ENCODE peak calls at places on chromosomes 13 and 19, in five cellular contexts. P is thoracic aorta, H is AG04450, A is suprapubic skin, O is Caco-2. Z is an unnamed sample.

GRCh38 chr19:13163609-13164364 is 13.6 kb downstream of the IER2 start:
- DNase-seq in A (peak), P (no peak), O (peak), H (peak), Z (peak)

GRCh38 chr13:100434010-100434763 is 154.4 kb downstream of the GGACT start:
- DNase-seq in O (no peak), P (no peak), H (no peak), A (no peak), Z (peak)

GRCh38 chr13:66414196-66414800 is 815.8 kb downstream of the PCDH9 start:
- DNase-seq in H (no peak), O (no peak), A (no peak), P (no peak), Z (peak)

GRCh38 chr13:25988655-25989054 is 63.2 kb downstream of the SHISA2 start:
- DNase-seq in P (no peak), A (no peak), H (no peak), O (peak), Z (peak)

GRCh38 chr19:1269478-1270167 is 491 bp downstream of the CIRBP start:
- DNase-seq in H (no peak), A (peak), P (peak), O (peak), Z (peak)

GRCh38 chr13:86572115-86572514 is 772.9 kb upstream of the SLITRK6 start:
- DNase-seq in O (no peak), P (no peak), H (peak), A (no peak), Z (peak)

GRCh38 chr13:80340643-80341097 is 256 bp downstream of the SPRY2 start:
- DNase-seq in A (peak), P (no peak), O (no peak), H (no peak), Z (peak)

GRCh38 chr19:47540748-47541147 is 25.9 kb upstream of the NAPA start:
- DNase-seq in H (peak), A (no peak), P (no peak), O (peak), Z (peak)

GRCh38 chr19:27844261-27844660 is 1368.7 kb downstream of the UQCRFS1 start:
- DNase-seq in O (no peak), A (no peak), H (no peak), P (no peak), Z (no peak)

GRCh38 chr13:29543230-29544215 is 52.0 kb downstream of the SLC7A1 start:
- DNase-seq in H (no peak), A (no peak), P (no peak), O (peak), Z (peak)

GRCh38 chr19:53957448-53958167 is 5.1 kb upstream of the CACNG8 start:
- DNase-seq in A (no peak), P (no peak), H (no peak), O (no peak), Z (no peak)

GRCh38 chr13:78650725-78651083 is 8.3 kb downstream of the OBI1 start:
- DNase-seq in A (no peak), P (no peak), H (no peak), O (no peak), Z (no peak)

GRCh38 chr13:49457221-49457620 is 13.1 kb downstream of the SETDB2 start:
- DNase-seq in P (no peak), H (no peak), O (no peak), A (no peak), Z (no peak)

GRCh38 chr13:73465629-73465974 is 406.8 kb downstream of the KLF5 start:
- DNase-seq in O (no peak), A (no peak), P (no peak), H (no peak), Z (peak)

GRCh38 chr13:110531671-110532083 is 29.8 kb downstream of the RAB20 start:
- DNase-seq in A (no peak), O (no peak), H (no peak), P (no peak), Z (no peak)

GRCh38 chr13:49020328-49020727 is 44.6 kb downstream of the FNDC3A start:
- DNase-seq in H (no peak), A (no peak), O (no peak), P (no peak), Z (no peak)

GRCh38 chr13:110916671-110917142 is 1.8 kb upstream of the ANKRD10 start:
- DNase-seq in P (no peak), O (no peak), A (no peak), H (no peak), Z (peak)

GRCh38 chr13:80336335-80336734 is 4.6 kb downstream of the SPRY2 start:
- DNase-seq in O (no peak), A (no peak), H (no peak), P (no peak), Z (peak)

GRCh38 chr19:55046975-55047622 is 9.0 kb upstream of the GP6 start:
- DNase-seq in A (no peak), H (no peak), P (no peak), O (no peak), Z (no peak)

GRCh38 chr19:54959840-54960239 is 6.3 kb upstream of the NLRP2 start:
- DNase-seq in O (no peak), P (no peak), H (no peak), A (no peak), Z (no peak)

GRCh38 chr19:4303778-4304508 is 455 bp upstream of the FSD1 start:
- DNase-seq in H (no peak), O (no peak), P (no peak), A (no peak), Z (no peak)

GRCh38 chr13:25683056-25683455 is 311.3 kb downstream of the ATP8A2 start:
- DNase-seq in O (no peak), P (no peak), H (no peak), A (no peak), Z (no peak)

GRCh38 chr13:75876371-75877050 is 240.4 kb downstream of the LMO7 start:
- DNase-seq in O (peak), P (no peak), A (peak), H (peak), Z (peak)

GRCh38 chr13:32267836-32268439 is 47.2 kb downstream of the ZAR1L start:
- DNase-seq in O (peak), A (no peak), H (no peak), P (no peak), Z (no peak)

GRCh38 chr19:2455481-2456300 is 1.1 kb downstream of the LMNB2 start:
- DNase-seq in P (no peak), O (peak), A (no peak), H (no peak), Z (no peak)

GRCh38 chr13:56975647-56976046 is 165.1 kb upstream of the PRR20A start:
- DNase-seq in H (no peak), A (no peak), P (no peak), O (no peak), Z (no peak)

GRCh38 chr13:106446011-106446410 is 89.5 kb downstream of the EFNB2 start:
- DNase-seq in P (no peak), O (no peak), A (no peak), H (no peak), Z (peak)

GRCh38 chr19:35045667-35046300 is 4.3 kb downstream of the HPN start:
- DNase-seq in P (no peak), O (no peak), A (no peak), H (no peak), Z (no peak)

GRCh38 chr19:16957151-16957662 is 68.4 kb downstream of the F2RL3 start:
- DNase-seq in O (no peak), P (no peak), H (no peak), A (no peak), Z (peak)

GRCh38 chr19:27775395-27775794 is 1437.6 kb downstream of the UQCRFS1 start:
- DNase-seq in P (no peak), H (no peak), A (no peak), O (no peak), Z (no peak)

GRCh38 chr13:100722517-100722916 is 47.9 kb upstream of the TMTC4 start:
- DNase-seq in O (no peak), A (no peak), H (no peak), P (no peak), Z (no peak)

GRCh38 chr13:97141564-97142005 is 80.5 kb upstream of the MBNL2 start:
- DNase-seq in O (peak), H (peak), A (peak), P (no peak), Z (peak)

GRCh38 chr19:54248016-54248601 is 5.5 kb upstream of the LILRA6 start:
- DNase-seq in A (peak), P (no peak), H (no peak), O (no peak), Z (no peak)

GRCh38 chr13:112969692-112970338 is 801 bp downstream of the MCF2L start:
- DNase-seq in A (no peak), P (no peak), O (no peak), H (no peak), Z (no peak)

GRCh38 chr13:112967666-112968379 is 1.2 kb upstream of the MCF2L start:
- DNase-seq in H (no peak), O (no peak), P (no peak), A (peak), Z (no peak)

GRCh38 chr13:112970552-112971287 is 1.7 kb downstream of the MCF2L start:
- DNase-seq in A (peak), O (no peak), H (no peak), P (no peak), Z (no peak)

GRCh38 chr13:112968380-112968909 is 569 bp upstream of the MCF2L start:
- DNase-seq in P (no peak), A (peak), H (no peak), O (peak), Z (no peak)

GRCh38 chr13:112968910-112969691 is at the start of gene MCF2L:
- DNase-seq in A (peak), O (peak), P (no peak), H (no peak), Z (peak)
- H3K4me3 ChIP-seq in A (peak), O (peak), P (peak), H (peak), Z (no peak)

DNA sequence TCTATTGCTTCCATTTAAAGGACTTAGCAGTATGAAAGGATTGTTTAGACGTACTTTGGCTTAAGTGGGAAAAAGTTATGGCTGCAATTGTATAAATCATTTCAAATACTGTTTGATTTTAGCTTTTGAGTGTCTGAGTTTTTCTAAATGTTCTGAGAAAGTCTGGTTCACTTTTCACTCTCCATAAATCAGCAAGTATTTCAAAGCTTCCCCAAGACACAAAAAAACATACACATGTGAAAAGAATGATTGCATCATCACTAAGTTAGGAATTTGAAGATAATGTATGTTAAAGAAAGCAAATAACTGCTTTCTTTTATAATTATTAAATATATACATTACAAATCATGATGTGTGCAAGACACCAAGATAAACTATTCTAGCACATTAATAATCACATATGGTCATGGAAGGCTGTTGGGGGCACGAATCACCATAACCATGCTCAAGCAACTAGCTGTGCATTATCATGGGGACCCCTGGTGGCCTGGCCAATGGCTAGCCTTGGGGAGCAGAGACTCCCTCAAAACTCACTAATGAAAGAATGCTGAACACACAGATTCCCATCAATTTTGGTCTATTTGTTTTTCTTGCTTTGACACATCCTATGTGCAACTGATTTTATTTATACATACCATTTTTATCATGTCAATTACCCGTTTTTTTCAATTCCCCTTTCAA is 111.1 kb downstream of the MIPEP start:
- DNase-seq in O (no peak), A (no peak), P (no peak), H (no peak), Z (no peak)
- TF ChIP-seq CTCF in O (peak), A (no peak), P (no peak), H (peak), Z (peak)

GRCh38 chr19:8500158-8500557 is 2.3 kb downstream of the PRAM1 start:
- DNase-seq in P (no peak), O (no peak), H (no peak), A (no peak), Z (no peak)
- H3K4me3 ChIP-seq in P (no peak), O (no peak), H (no peak), A (no peak), Z (no peak)

GRCh38 chr19:18484992-18485391 is 36.9 kb downstream of the ELL start:
- DNase-seq in A (no peak), P (no peak), H (no peak), O (no peak), Z (no peak)
- TF ChIP-seq CTCF in A (no peak), P (no peak), H (no peak), O (no peak), Z (no peak)

DNA sequence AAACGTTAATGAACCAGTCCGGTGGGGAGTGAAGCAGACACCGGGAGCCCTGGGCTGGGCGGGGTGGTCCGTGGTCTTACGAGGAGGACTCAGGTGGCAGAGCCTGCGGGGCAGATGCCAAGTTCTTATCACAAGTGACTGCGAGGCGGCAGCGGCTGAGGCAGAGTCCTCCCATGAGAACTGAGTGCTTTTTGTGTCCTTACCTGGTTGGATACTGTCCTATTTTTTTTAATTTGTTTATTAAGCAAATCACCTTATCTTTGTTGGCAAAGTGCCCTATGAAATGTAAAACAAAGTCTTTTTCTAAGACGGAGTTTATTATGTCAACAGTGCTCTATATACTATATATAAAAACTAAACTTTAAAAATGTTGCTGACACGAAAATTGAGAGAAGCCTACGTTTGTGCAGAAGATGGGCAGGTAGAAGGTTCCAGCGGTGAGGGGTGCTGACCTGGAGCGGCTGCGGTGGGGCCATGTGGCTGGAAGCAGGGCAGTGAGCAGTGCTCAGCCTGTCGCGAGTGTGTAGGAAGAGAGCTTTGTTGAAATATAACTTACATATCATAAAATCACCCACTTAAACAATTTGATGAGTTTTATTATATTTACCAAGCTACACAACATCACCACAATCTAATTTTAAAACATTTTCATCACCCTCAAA is 82.2 kb downstream of the ATP11A start:
- DNase-seq in A (no peak), P (no peak), O (no peak), H (no peak), Z (no peak)
- H3K4me3 ChIP-seq in A (no peak), P (no peak), O (no peak), H (no peak), Z (no peak)

GRCh38 chr19:42343344-42344110 is 18.1 kb downstream of the MEGF8 start:
- DNase-seq in O (no peak), H (no peak), P (no peak), A (no peak), Z (no peak)
- TF ChIP-seq CTCF in O (peak), H (peak), P (no peak), A (no peak), Z (no peak)

GRCh38 chr19:33292595-33293254 is 9.6 kb downstream of the CEBPA start:
- DNase-seq in H (no peak), A (peak), P (no peak), O (no peak), Z (no peak)

GRCh38 chr19:33293255-33294057 is 8.9 kb downstream of the CEBPA start:
- DNase-seq in H (peak), O (peak), A (peak), P (no peak), Z (peak)

GRCh38 chr19:33296473-33297060 is 5.8 kb downstream of the CEBPA start:
- DNase-seq in A (peak), O (no peak), H (no peak), P (no peak), Z (no peak)

GRCh38 chr19:33295621-33296472 is 6.5 kb downstream of the CEBPA start:
- DNase-seq in A (peak), O (no peak), P (no peak), H (no peak), Z (no peak)

DNA sequence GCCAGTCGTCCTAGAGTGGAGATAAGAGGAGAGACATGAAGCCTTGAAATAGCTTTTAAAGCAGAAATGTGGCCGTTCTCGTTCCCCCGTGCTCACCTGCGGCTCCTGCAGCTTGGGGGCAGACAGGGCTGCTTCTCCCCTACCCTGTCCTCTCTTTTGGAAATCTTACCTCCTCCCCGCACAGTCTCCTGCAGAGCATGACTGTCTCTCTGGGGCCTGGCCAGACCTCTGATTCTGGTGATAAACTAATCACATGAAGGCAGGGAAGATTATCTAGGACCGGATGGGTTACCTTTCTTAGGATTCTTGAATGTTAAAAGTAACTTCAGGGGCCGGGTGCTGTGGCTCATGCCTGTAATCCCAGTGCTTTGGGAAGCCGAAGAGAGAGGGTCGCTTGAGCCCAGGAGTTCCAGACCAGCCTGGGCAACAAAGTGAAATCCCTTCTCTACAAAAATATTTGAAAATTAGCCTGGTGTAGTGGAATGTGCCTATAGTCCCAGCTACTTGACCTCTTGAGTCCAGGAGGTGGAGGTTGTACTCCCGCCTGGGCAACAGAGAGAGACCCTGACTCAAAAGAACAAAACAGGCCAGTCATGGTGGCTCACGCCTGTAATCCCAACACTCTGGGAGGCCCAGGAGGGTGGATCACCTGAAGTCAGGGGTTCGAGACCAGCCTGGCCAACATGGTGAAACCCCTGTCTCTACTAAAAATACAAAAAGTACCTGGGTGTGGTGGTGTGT is 8.1 kb downstream of the CEBPA start:
- DNase-seq in P (no peak), A (peak), O (no peak), H (no peak), Z (no peak)
- H3K4me3 ChIP-seq in P (no peak), A (peak), O (no peak), H (no peak), Z (no peak)

DNA sequence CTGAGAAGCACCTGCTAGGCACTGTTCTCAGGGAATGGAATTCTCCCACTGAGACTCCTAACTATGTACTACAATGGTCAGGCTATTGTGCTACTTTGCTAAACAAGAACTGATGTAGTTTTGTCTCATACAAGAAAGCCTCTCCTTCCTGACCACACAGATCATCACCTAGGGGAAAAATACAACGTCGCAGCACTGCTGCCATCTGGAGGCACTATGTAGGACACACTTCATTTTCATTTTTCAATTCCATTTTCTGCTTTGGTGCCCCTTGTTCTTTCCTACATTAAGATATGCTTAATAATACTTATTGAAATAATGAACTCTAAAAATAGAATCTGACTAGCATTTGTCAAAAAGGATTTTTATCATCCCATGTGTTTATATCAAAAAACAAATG is 21.1 kb downstream of the PROSER1 start:
- DNase-seq in O (peak), H (no peak), P (no peak), A (no peak), Z (peak)
- TF ChIP-seq CTCF in O (peak), H (peak), P (no peak), A (no peak), Z (peak)

GRCh38 chr13:31159306-31159705 is 2.4 kb downstream of the HSPH1 start:
- DNase-seq in P (no peak), H (no peak), O (no peak), A (no peak), Z (no peak)
- H3K4me3 ChIP-seq in P (no peak), H (peak), O (no peak), A (no peak), Z (peak)